ENCODE peak calls at places on chromosomes 16 and 17, in six cellular contexts. Y is adrenal gland, B is ovary, C is dorsolateral prefrontal cortex, S is endothelial cell of umbilical vein, P is suprapubic skin. V is an unnamed sample.

GRCh38 chr16:23524001-23524400 is 13.7 kb upstream of the GGA2 start:
- DNase-seq in Y (no peak), B (no peak), C (no peak), S (no peak), P (no peak), V (no peak)

GRCh38 chr17:1298616-1299015 is 19.2 kb downstream of the TRARG1 start:
- DNase-seq in Y (no peak), B (peak), C (no peak), S (no peak), P (no peak), V (no peak)

GRCh38 chr17:58059141-58059540 is 24.1 kb upstream of the DYNLL2 start:
- DNase-seq in Y (no peak), B (no peak), C (no peak), S (no peak), P (no peak), V (no peak)

GRCh38 chr17:70855401-70856054 is 686.2 kb downstream of the KCNJ2 start:
- DNase-seq in Y (no peak), B (no peak), C (no peak), S (no peak), P (no peak), V (no peak)

GRCh38 chr17:43453331-43453812 is 30.4 kb upstream of the DHX8 start:
- DNase-seq in Y (no peak), B (peak), C (no peak), S (no peak), P (no peak), V (no peak)

GRCh38 chr17:65662166-65662565 is 100.7 kb upstream of the AXIN2 start:
- DNase-seq in Y (no peak), B (no peak), C (no peak), S (no peak), P (no peak), V (no peak)

GRCh38 chr17:725746-726145 is 6.7 kb upstream of the TLCD3A start:
- DNase-seq in Y (no peak), B (no peak), C (no peak), S (no peak), P (no peak), V (no peak)

GRCh38 chr16:54397190-54397835 is 110.7 kb upstream of the IRX3 start:
- DNase-seq in Y (no peak), B (no peak), C (no peak), S (no peak), P (no peak), V (no peak)

GRCh38 chr17:38369124-38369886 is 17.7 kb downstream of the SOCS7 start:
- DNase-seq in Y (no peak), B (no peak), C (no peak), S (no peak), P (no peak), V (no peak)

GRCh38 chr17:64736804-64737492 is 74.8 kb upstream of the SMURF2 start:
- DNase-seq in Y (peak), B (no peak), C (no peak), S (peak), P (no peak), V (no peak)

GRCh38 chr17:1082579-1082978 is 85.7 kb downstream of the TIMM22 start:
- DNase-seq in Y (peak), B (no peak), C (no peak), S (peak), P (no peak), V (no peak)

GRCh38 chr16:24925163-24925562 is 79.4 kb downstream of the SLC5A11 start:
- DNase-seq in Y (no peak), B (no peak), C (no peak), S (no peak), P (no peak), V (no peak)

GRCh38 chr17:32327911-32328310 is 14.1 kb downstream of the C17orf75 start:
- DNase-seq in Y (no peak), B (no peak), C (no peak), S (no peak), P (no peak), V (no peak)

GRCh38 chr17:48443712-48444111 is 13.7 kb upstream of the SKAP1 start:
- DNase-seq in Y (no peak), B (no peak), C (no peak), S (no peak), P (no peak), V (no peak)

GRCh38 chr17:68125471-68125870 is 89.9 kb downstream of the KPNA2 start:
- DNase-seq in Y (no peak), B (no peak), C (no peak), S (no peak), P (no peak), V (no peak)

GRCh38 chr16:57231821-57232350 is 13.2 kb upstream of the ARL2BP start:
- DNase-seq in Y (no peak), B (no peak), C (no peak), S (no peak), P (no peak), V (no peak)

GRCh38 chr16:14358697-14359305 is 271.3 kb downstream of the PARN start:
- DNase-seq in Y (no peak), B (no peak), C (no peak), S (no peak), P (no peak), V (no peak)

GRCh38 chr16:87363771-87364476 is 19.7 kb downstream of the FBXO31 start:
- DNase-seq in Y (peak), B (peak), C (no peak), S (peak), P (no peak), V (no peak)

GRCh38 chr17:42361781-42362186 is 26.5 kb downstream of the STAT3 start:
- DNase-seq in Y (peak), B (no peak), C (no peak), S (no peak), P (no peak), V (no peak)

GRCh38 chr16:12132290-12132689 is 155.8 kb downstream of the SNX29 start:
- DNase-seq in Y (no peak), B (no peak), C (no peak), S (no peak), P (no peak), V (no peak)

GRCh38 chr17:50947844-50948514 is 81.8 kb upstream of the TOB1 start:
- DNase-seq in Y (peak), B (peak), C (no peak), S (peak), P (peak), V (peak)

GRCh38 chr16:50696575-50697420 is 3.4 kb downstream of the NOD2 start:
- DNase-seq in Y (peak), B (peak), C (no peak), S (no peak), P (peak), V (no peak)

GRCh38 chr17:42679001-42679491 is 2.3 kb upstream of the PLEKHH3 start:
- DNase-seq in Y (peak), B (peak), C (no peak), S (peak), P (peak), V (no peak)

GRCh38 chr16:48950184-48950583 is 331.5 kb downstream of the CBLN1 start:
- DNase-seq in Y (no peak), B (no peak), C (no peak), S (no peak), P (no peak), V (no peak)

GRCh38 chr16:51967566-51967965 is 579.4 kb downstream of the TOX3 start:
- DNase-seq in Y (no peak), B (no peak), C (no peak), S (no peak), P (no peak), V (no peak)

GRCh38 chr17:28949185-28950016 is 1.9 kb downstream of the PHF12 start:
- DNase-seq in Y (peak), B (peak), C (peak), S (peak), P (peak), V (peak)

GRCh38 chr17:8223356-8224063 is 13.1 kb upstream of the AURKB start:
- DNase-seq in Y (peak), B (peak), C (peak), S (no peak), P (peak), V (no peak)

GRCh38 chr17:6637458-6637840 is 3.1 kb downstream of the KIAA0753 start:
- DNase-seq in Y (no peak), B (no peak), C (no peak), S (no peak), P (no peak), V (no peak)

GRCh38 chr17:6639651-6640535 is 618 bp downstream of the KIAA0753 start:
- DNase-seq in Y (peak), B (peak), C (no peak), S (peak), P (no peak), V (peak)

GRCh38 chr17:6638046-6638908 is 2.2 kb downstream of the KIAA0753 start:
- DNase-seq in Y (no peak), B (no peak), C (no peak), S (no peak), P (no peak), V (no peak)

GRCh38 chr17:6640536-6641373 is at the start of the genes KIAA0753 and TXNDC17:
- DNase-seq in Y (peak), B (peak), C (peak), S (peak), P (peak), V (peak)

GRCh38 chr17:6639014-6639650 is 1.4 kb downstream of the KIAA0753 start:
- DNase-seq in Y (no peak), B (no peak), C (no peak), S (peak), P (no peak), V (no peak)
- H3K4me3 ChIP-seq in Y (peak), B (peak), C (peak), S (peak), P (peak), V (peak)

DNA sequence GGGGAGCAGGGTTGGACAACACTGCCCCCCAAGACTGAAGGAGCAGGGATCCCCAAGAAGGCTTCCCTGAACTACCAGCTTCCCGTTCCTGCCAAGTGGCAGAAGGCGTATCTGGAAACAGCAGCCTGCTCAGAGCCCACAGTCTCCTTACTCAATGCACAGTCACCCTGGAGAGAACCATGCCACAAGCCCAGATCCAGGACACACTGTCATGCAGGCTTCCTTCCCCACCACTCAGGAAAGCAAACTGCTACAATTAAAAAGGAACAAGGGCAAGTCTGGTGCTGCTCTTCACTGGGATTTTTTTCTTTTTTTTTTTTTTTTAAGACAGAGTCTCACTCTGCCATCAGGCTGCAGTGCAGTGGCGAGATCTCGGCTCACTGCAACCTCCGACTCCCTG is 8.2 kb downstream of the WDR45B start:
- DNase-seq in Y (no peak), B (no peak), C (no peak), S (no peak), P (no peak), V (no peak)
- H3K27ac ChIP-seq in Y (no peak), B (no peak), C (no peak), S (no peak), P (no peak), V (no peak)

DNA sequence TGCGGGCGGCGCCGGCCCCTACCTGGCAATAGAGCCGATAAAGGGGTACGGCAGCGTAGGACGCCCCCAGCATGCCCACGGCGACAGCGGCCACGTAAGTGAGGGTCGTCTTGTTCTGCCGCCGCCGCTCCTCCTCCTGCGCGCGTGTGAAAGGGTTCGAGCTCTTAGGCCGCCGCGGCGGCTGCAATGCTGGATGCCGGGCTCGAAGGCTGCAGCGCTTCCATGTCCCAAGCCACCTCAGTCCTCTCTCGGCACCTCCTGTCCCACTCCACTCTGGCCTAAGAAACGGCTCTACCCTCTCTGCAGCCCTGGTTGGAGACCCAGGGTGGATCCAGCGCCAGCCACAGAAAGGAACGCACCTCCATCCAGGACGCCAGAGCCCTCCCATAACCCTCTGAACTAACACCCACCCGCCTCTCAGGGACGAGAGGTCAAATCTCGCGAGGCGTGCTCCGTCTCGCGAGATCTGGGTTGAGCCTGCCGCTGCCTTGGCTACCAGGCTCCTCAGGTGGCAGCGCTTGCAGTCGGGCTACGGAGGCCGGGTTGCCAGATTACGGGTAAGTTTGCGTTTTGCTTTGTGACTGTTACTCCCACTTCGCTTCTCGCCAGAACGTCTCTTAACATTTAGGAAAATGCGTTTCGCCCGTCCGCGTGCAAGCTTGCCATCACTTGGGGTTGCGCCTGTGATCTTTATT is at the start of the genes COX11 and STXBP4:
- DNase-seq in Y (peak), B (peak), C (peak), S (peak), P (peak), V (peak)
- TF ChIP-seq CTCF in Y (peak), B (peak), C (peak), S (no peak), P (no peak), V (no peak)

DNA sequence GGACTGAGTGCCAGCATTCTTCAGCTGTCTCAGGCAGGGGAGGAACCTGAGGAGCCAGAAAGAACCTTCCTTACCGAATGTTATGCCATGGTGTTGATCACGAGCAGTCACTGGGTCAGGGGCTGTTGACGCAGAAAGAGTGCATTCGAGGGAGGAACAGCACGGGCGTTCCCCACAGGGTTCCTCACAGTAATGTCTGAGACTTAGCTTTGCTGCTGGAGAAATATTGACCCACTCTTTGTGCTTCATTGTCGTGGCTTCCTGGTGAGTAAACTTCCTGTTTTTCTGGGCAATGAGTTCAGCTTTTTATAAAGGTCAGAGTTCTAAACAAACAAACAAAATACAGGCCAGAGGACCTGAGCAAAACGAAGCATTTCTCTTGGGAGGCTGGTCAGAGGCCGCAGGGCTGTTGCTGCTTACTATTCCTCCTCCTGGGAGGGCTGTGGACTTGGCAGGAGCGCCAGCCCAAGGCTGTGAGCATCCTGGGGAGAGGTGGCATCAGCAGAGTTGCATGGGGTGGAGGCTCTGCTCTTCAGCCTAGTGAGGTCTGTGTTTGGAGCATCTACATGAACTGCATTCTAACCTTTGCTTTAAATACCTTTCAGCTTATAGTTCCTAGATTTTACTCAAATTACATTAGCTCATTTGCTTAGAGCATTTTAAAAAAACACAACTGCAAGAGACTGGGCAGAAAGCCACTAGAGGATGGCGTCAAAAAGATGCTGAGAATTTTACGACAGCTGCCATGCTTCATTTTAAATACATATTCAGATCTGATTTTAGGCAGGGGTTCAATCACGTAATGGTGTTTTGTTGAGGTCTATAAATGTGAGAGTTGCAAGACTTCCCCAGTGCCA is 143.0 kb upstream of the CACNG5 start:
- DNase-seq in Y (peak), B (peak), C (no peak), S (peak), P (no peak), V (peak)
- H3K4me3 ChIP-seq in Y (no peak), B (no peak), C (no peak), S (no peak), P (no peak), V (no peak)

GRCh38 chr17:78861229-78861628 is 20.6 kb upstream of the USP36 start:
- DNase-seq in Y (no peak), B (no peak), C (no peak), S (no peak), P (no peak), V (no peak)
- H3K27ac ChIP-seq in Y (peak), B (peak), C (peak), S (peak), P (peak), V (peak)

GRCh38 chr17:20896153-20896649 is 146.6 kb downstream of the USP22 start:
- DNase-seq in Y (peak), B (peak), C (no peak), S (peak), P (no peak), V (peak)
- TF ChIP-seq CTCF in Y (peak), B (no peak), C (no peak), S (peak), P (no peak), V (no peak)

GRCh38 chr16:15583526-15583925 is 59.4 kb downstream of the MARF1 start:
- DNase-seq in Y (no peak), B (no peak), C (no peak), S (no peak), P (no peak), V (no peak)
- H3K4me3 ChIP-seq in Y (no peak), B (no peak), C (no peak), S (no peak), P (no peak), V (no peak)

GRCh38 chr17:74977802-74978201 is 5.2 kb upstream of the HID1 start:
- DNase-seq in Y (no peak), B (no peak), C (no peak), S (no peak), P (no peak), V (no peak)

GRCh38 chr17:74978240-74978639 is 5.7 kb upstream of the HID1 start:
- DNase-seq in Y (no peak), B (no peak), C (no peak), S (no peak), P (no peak), V (no peak)

GRCh38 chr17:74981318-74981978 is 6.0 kb upstream of the CDR2L start:
- DNase-seq in Y (no peak), B (no peak), C (no peak), S (no peak), P (no peak), V (no peak)

GRCh38 chr17:74981979-74982662 is 5.3 kb upstream of the CDR2L start:
- DNase-seq in Y (peak), B (peak), C (peak), S (peak), P (peak), V (no peak)

GRCh38 chr17:74979408-74980146 is 7.0 kb upstream of the HID1 start:
- DNase-seq in Y (no peak), B (no peak), C (no peak), S (no peak), P (no peak), V (no peak)
- H3K27ac ChIP-seq in Y (no peak), B (no peak), C (no peak), S (no peak), P (no peak), V (no peak)

GRCh38 chr16:20355114-20355782 is 2.7 kb upstream of the UMOD start:
- DNase-seq in Y (no peak), B (no peak), C (no peak), S (no peak), P (no peak), V (no peak)

GRCh38 chr16:20363191-20363590 is 10.7 kb upstream of the UMOD start:
- DNase-seq in Y (no peak), B (no peak), C (no peak), S (no peak), P (no peak), V (no peak)

GRCh38 chr16:20364051-20364450 is 11.5 kb upstream of the UMOD start:
- DNase-seq in Y (no peak), B (no peak), C (no peak), S (no peak), P (no peak), V (no peak)

GRCh38 chr16:20359997-20360396 is 7.5 kb upstream of the UMOD start:
- DNase-seq in Y (no peak), B (no peak), C (no peak), S (no peak), P (no peak), V (no peak)
- TF ChIP-seq CTCF in Y (no peak), B (no peak), C (no peak), S (peak), P (no peak), V (no peak)

GRCh38 chr17:45243750-45244149 is 18.1 kb downstream of the SPATA32 start:
- DNase-seq in Y (no peak), B (no peak), C (peak), S (no peak), P (no peak), V (no peak)

GRCh38 chr17:45242015-45242414 is 19.9 kb downstream of the SPATA32 start:
- DNase-seq in Y (no peak), B (no peak), C (no peak), S (no peak), P (no peak), V (no peak)

GRCh38 chr17:45240905-45241314 is 19.2 kb downstream of the FMNL1 start:
- DNase-seq in Y (no peak), B (no peak), C (peak), S (no peak), P (no peak), V (no peak)

GRCh38 chr17:45238155-45238774 is 16.6 kb downstream of the FMNL1 start:
- DNase-seq in Y (no peak), B (no peak), C (no peak), S (no peak), P (no peak), V (no peak)

GRCh38 chr17:45241315-45242011 is 19.8 kb downstream of the FMNL1 start:
- DNase-seq in Y (no peak), B (no peak), C (peak), S (no peak), P (no peak), V (no peak)
- H3K4me3 ChIP-seq in Y (no peak), B (no peak), C (peak), S (peak), P (peak), V (peak)

V was measured in coronary artery.